ENCODE peak calls at places on chromosomes 1 and 21, in seven cellular contexts. K is GM12878, I is cardiac muscle cell, O is body of pancreas, V is ovary, E is AG04450, W is coronary artery. Z is an unnamed sample.

GRCh38 chr1:11924334-11925195 is 1.7 kb downstream of the KIAA2013 start:
- DNase-seq in K (no peak), I (no peak), O (no peak), V (no peak), E (no peak), W (no peak), Z (peak; percentile 88)

GRCh38 chr1:155648207-155649147 is 38.5 kb downstream of the MSTO1 start:
- DNase-seq in K (no peak), I (peak; percentile 17), O (peak; percentile 62), V (no peak), E (peak; percentile 77), W (no peak), Z (peak; percentile 90)

GRCh38 chr1:118863688-118864087 is 124.5 kb downstream of the TBX15 start:
- DNase-seq in K (no peak), I (no peak), O (no peak), V (no peak), E (no peak), W (no peak), Z (no peak)

GRCh38 chr1:154819628-154820590 is 50.2 kb downstream of the KCNN3 start:
- DNase-seq in K (no peak), I (peak; percentile 44), O (peak; percentile 20), V (no peak), E (no peak), W (no peak), Z (peak; percentile 76)

GRCh38 chr1:2799811-2800663 is 1.5 kb downstream of the TTC34 start:
- DNase-seq in K (no peak), I (no peak), O (no peak), V (peak; percentile 18), E (no peak), W (no peak), Z (peak; percentile 85)

GRCh38 chr21:43362928-43363314 is 64.0 kb downstream of the SIK1 start:
- DNase-seq in K (no peak), I (no peak), O (no peak), V (no peak), E (no peak), W (no peak), Z (no peak)

GRCh38 chr1:34034029-34034428 is 131.0 kb downstream of the CSMD2 start:
- DNase-seq in K (no peak), I (peak; percentile 33), O (no peak), V (no peak), E (no peak), W (no peak), Z (no peak)

GRCh38 chr1:22262583-22262982 is 119.7 kb upstream of the WNT4 start:
- DNase-seq in K (no peak), I (no peak), O (peak; percentile 18), V (no peak), E (no peak), W (no peak), Z (no peak)

GRCh38 chr1:52614671-52615070 is 12.5 kb downstream of the GPX7 start:
- DNase-seq in K (no peak), I (no peak), O (no peak), V (no peak), E (no peak), W (no peak), Z (no peak)

GRCh38 chr1:56934400-56935080 is 31.3 kb downstream of the C8B start:
- DNase-seq in K (no peak), I (no peak), O (no peak), V (no peak), E (no peak), W (no peak), Z (no peak)

GRCh38 chr1:178491721-178492120 is 5.0 kb downstream of the CLEC20A start:
- DNase-seq in K (no peak), I (no peak), O (no peak), V (no peak), E (no peak), W (no peak), Z (no peak)

GRCh38 chr1:91099746-91100621 is 78.1 kb upstream of the ZNF644 start:
- DNase-seq in K (no peak), I (no peak), O (no peak), V (no peak), E (no peak), W (no peak), Z (no peak)

GRCh38 chr1:178541829-178542553 is 29.1 kb downstream of the TEX35 start:
- DNase-seq in K (no peak), I (peak; percentile 69), O (peak; percentile 71), V (peak; percentile 63), E (no peak), W (no peak), Z (peak; percentile 91)

GRCh38 chr1:174769961-174770549 is 229.7 kb upstream of the CACYBP start:
- DNase-seq in K (peak; percentile 17), I (peak; percentile 26), O (peak; percentile 38), V (no peak), E (peak; percentile 20), W (no peak), Z (peak; percentile 31)

GRCh38 chr1:208213786-208214185 is 30.4 kb downstream of the PLXNA2 start:
- DNase-seq in K (no peak), I (no peak), O (no peak), V (no peak), E (no peak), W (no peak), Z (no peak)

GRCh38 chr21:33261635-33262034 is 4.5 kb upstream of the IL10RB start:
- DNase-seq in K (no peak), I (no peak), O (peak; percentile 64), V (no peak), E (peak; percentile 20), W (no peak), Z (no peak)

GRCh38 chr21:37594472-37594951 is 227.9 kb downstream of the DYRK1A start:
- DNase-seq in K (no peak), I (no peak), O (no peak), V (no peak), E (no peak), W (no peak), Z (no peak)

GRCh38 chr1:31621872-31622730 is 4.6 kb downstream of the HCRTR1 start:
- DNase-seq in K (no peak), I (no peak), O (no peak), V (no peak), E (no peak), W (peak; percentile 75), Z (peak; percentile 84)

GRCh38 chr1:94070746-94071318 is 50.1 kb downstream of the ABCA4 start:
- DNase-seq in K (no peak), I (no peak), O (no peak), V (no peak), E (no peak), W (no peak), Z (no peak)

GRCh38 chr1:94068831-94069648 is 51.9 kb downstream of the ABCA4 start:
- DNase-seq in K (no peak), I (no peak), O (peak; percentile 90), V (peak; percentile 55), E (peak; percentile 62), W (no peak), Z (no peak)

GRCh38 chr1:94071391-94071790 is 49.6 kb downstream of the ABCA4 start:
- DNase-seq in K (no peak), I (no peak), O (no peak), V (no peak), E (no peak), W (no peak), Z (no peak)

GRCh38 chr1:94068096-94068830 is 52.7 kb downstream of the ABCA4 start:
- DNase-seq in K (no peak), I (no peak), O (peak; percentile 80), V (no peak), E (no peak), W (no peak), Z (no peak)

DNA sequence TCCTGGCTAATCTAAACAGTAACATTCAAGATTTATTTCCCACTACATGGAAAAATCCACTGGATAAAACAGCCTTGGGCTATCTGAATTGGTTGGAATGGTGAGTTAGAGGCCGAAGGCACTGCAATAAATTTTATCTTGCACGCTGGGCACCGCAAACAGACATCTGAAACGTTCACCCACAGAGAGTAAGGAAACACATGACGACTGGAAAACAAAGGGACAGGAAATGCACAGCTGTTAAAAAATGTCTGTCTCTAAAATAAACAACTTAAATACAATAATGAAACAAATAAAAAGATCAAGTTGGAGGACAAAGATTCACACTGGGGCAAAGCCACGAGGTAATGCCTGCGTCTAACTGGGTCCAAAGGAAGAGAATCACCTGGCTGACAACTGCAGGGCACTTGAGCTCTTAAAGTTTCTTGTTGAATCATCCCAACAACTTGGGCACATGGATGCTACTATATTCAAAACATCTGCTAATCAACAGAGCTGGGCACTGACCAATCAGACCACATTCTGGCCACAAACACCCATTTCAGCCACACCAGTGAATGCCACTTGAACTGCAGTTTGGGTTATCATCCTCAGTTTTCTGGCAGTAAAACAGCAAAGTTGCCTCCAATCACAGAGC is 51.2 kb downstream of the ABCA4 start:
- DNase-seq in K (no peak), I (no peak), O (no peak), V (no peak), E (no peak), W (no peak), Z (no peak)
- H3K27ac ChIP-seq in K (no peak overlapping the region), I (no peak overlapping the region), O (peak overlapping the region; percentile 88), V (no peak overlapping the region), E (peak overlapping the region; percentile 63), W (no peak overlapping the region), Z (no peak overlapping the region)

DNA sequence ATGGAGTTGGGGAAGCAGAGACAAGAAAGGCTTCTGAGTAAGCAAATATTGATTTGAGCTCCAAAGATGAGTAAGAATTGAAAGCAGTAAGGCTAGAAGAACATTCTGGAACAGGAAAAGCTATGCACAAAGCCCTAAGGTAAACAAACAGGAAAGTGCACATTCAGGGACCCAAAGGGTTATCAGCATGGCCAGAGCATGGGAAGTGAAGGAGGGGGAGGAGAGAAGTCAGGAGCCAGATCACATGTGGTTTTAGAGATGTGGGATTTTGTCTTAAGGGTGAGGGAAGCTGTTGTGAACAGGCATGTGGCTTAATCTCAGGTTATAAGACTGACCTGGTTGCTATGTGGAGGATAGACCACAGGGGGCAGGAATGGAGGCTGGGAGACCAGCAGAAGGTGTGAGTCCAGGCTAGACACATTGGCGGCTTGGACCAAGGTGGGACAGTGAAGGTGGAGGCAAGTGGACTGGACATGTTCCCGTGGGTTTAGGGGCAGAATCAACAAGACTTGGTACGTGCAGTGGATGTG is 7.5 kb downstream of the CSF1 start:
- DNase-seq in K (no peak), I (no peak), O (no peak), V (no peak), E (no peak), W (no peak), Z (no peak)
- TF ChIP-seq CTCF in K (peak; percentile 23), I (peak; percentile 14), O (no peak), V (no peak), E (peak; percentile 29), W (no peak), Z (no peak)

GRCh38 chr1:24770891-24771290 is 25.6 kb downstream of the CLIC4 start:
- DNase-seq in K (no peak), I (no peak), O (no peak), V (no peak), E (no peak), W (no peak), Z (no peak)
- H3K27ac ChIP-seq in K (peak overlapping the region; percentile 34), I (peak overlapping the region; percentile 90), O (peak overlapping the region; percentile 53), V (peak overlapping the region; percentile 57), E (peak overlapping the region; percentile 54), W (peak overlapping the region; percentile 88), Z (peak overlapping the region; percentile 87)

DNA sequence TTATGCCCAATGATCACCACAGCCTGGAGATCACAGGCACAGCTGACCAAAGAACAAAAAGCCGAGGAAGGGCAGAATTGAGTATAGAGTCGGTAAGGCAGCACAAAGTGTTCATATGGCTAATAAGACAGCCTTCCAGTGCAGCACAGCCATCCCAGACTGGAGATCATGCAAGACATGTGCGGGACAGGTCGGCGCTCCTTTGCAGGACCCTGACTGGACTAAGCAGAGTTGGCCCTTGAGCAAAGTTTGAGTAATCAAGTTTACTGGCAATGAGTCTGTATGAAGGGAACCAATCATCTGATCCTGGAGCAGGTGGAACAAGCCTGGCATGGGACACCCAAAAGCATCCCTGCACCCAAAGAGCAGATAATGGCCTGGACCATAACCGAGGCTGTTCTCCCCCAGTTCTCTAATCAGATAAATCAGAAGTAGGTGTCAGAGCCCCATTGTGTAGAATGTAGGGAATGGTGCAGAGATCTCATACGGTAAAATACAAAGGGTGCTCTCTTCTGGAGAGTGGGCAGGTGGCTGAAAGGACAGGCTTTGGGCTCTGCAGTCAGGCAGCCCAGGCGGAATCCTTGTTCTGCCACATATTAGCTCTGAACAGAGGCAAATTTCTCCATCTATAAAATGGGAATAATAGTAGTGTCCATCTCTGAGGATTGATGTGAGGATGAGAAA is 10.7 kb upstream of the DNASE2B start:
- DNase-seq in K (no peak), I (no peak), O (no peak), V (no peak), E (no peak), W (no peak), Z (peak; percentile 23)
- TF ChIP-seq CTCF in K (no peak), I (no peak), O (no peak), V (no peak), E (peak; percentile 37), W (no peak), Z (peak; percentile 51)

Z was measured in osteoblast.